ENCODE peak calls at places on chromosomes 6 and 20, in nine cellular contexts. P is cardiac fibroblast, R is stomach, D is GM12865, G is ELR, B is NB4, Z is M059J, K is LoVo, T is dorsolateral prefrontal cortex. M is an unnamed sample.

GRCh38 chr6:10441655-10442009 is 26.8 kb upstream of the TFAP2A start:
- DNase-seq in P (no peak), R (no peak), D (no peak), G (no peak), B (no peak), Z (no peak), K (no peak), T (no peak), M (no peak)

GRCh38 chr6:6696867-6697531 is 108.5 kb downstream of the LY86 start:
- DNase-seq in P (peak; percentile 70), R (peak; percentile 64), D (peak; percentile 71), G (peak; percentile 64), B (peak; percentile 95), Z (peak; percentile 54), K (peak; percentile 33), T (no peak), M (peak; percentile 85)

GRCh38 chr6:138421089-138421488 is 17.1 kb downstream of the HEBP2 start:
- DNase-seq in P (no peak), R (no peak), D (no peak), G (no peak), B (no peak), Z (no peak), K (no peak), T (no peak), M (no peak)

GRCh38 chr6:79048611-79049010 is 29.4 kb downstream of the PHIP start:
- DNase-seq in P (peak; percentile 52), R (no peak), D (no peak), G (peak; percentile 59), B (peak; percentile 47), Z (peak; percentile 37), K (peak; percentile 22), T (no peak), M (peak; percentile 34)

GRCh38 chr6:125316621-125317020 is 14.9 kb upstream of the HDDC2 start:
- DNase-seq in P (no peak), R (no peak), D (no peak), G (no peak), B (no peak), Z (no peak), K (no peak), T (peak; percentile 82), M (no peak)

GRCh38 chr6:11496152-11497060 is 41.1 kb upstream of the TMEM170B start:
- DNase-seq in P (peak; percentile 90), R (peak; percentile 55), D (peak; percentile 92), G (peak; percentile 86), B (peak; percentile 86), Z (peak; percentile 92), K (peak; percentile 76), T (no peak), M (peak; percentile 78)

GRCh38 chr6:119158057-119158848 is 79.8 kb upstream of the FAM184A start:
- DNase-seq in P (peak; percentile 91), R (no peak), D (no peak), G (no peak), B (no peak), Z (no peak), K (no peak), T (no peak), M (no peak)

GRCh38 chr6:165092881-165093595 is 216.4 kb downstream of the C6orf118 start:
- DNase-seq in P (no peak), R (no peak), D (no peak), G (no peak), B (no peak), Z (peak; percentile 81), K (peak; percentile 47), T (no peak), M (no peak)

GRCh38 chr6:144544266-144544830 is 259.2 kb downstream of the UTRN start:
- DNase-seq in P (no peak), R (no peak), D (peak; percentile 21), G (no peak), B (no peak), Z (no peak), K (no peak), T (no peak), M (no peak)

GRCh38 chr20:17629025-17629424 is 53.0 kb downstream of the RRBP1 start:
- DNase-seq in P (no peak), R (no peak), D (no peak), G (no peak), B (no peak), Z (no peak), K (no peak), T (no peak), M (no peak)

GRCh38 chr6:30556964-30557682 is at the start of gene PRR3:
- DNase-seq in P (peak; percentile 93), R (peak; percentile 74), D (peak; percentile 90), G (peak; percentile 91), B (peak; percentile 95), Z (peak; percentile 96), K (peak; percentile 75), T (peak; percentile 95), M (peak; percentile 74)

GRCh38 chr20:63163596-63164560 is 52.1 kb downstream of the YTHDF1 start:
- DNase-seq in P (no peak), R (no peak), D (no peak), G (no peak), B (no peak), Z (no peak), K (no peak), T (peak; percentile 83), M (no peak)

GRCh38 chr20:137668-138131 is 4.7 kb upstream of the DEFB126 start:
- DNase-seq in P (no peak), R (no peak), D (peak; percentile 13), G (peak; percentile 35), B (peak; percentile 44), Z (peak; percentile 24), K (no peak), T (no peak), M (no peak)

GRCh38 chr20:50221501-50222323 is 31.1 kb downstream of the CEBPB start:
- DNase-seq in P (peak; percentile 72), R (no peak), D (no peak), G (peak; percentile 90), B (peak; percentile 95), Z (peak; percentile 91), K (no peak), T (no peak), M (peak; percentile 50)

GRCh38 chr20:64065062-64065972 is 2.3 kb downstream of the TCEA2 start:
- DNase-seq in P (no peak), R (no peak), D (no peak), G (no peak), B (peak; percentile 61), Z (no peak), K (no peak), T (no peak), M (no peak)

GRCh38 chr20:32569380-32570305 is 15.5 kb downstream of the NOL4L start:
- DNase-seq in P (no peak), R (no peak), D (no peak), G (no peak), B (no peak), Z (peak; percentile 49), K (no peak), T (no peak), M (no peak)

GRCh38 chr6:68572525-68572924 is 62.6 kb upstream of the ADGRB3 start:
- DNase-seq in P (peak; percentile 32), R (no peak), D (peak; percentile 75), G (peak; percentile 27), B (peak; percentile 71), Z (peak; percentile 48), K (peak; percentile 54), T (no peak), M (peak; percentile 51)

GRCh38 chr6:161954077-161954476 is 680.2 kb upstream of the AGPAT4 start:
- DNase-seq in P (no peak), R (no peak), D (no peak), G (no peak), B (no peak), Z (no peak), K (no peak), T (no peak), M (no peak)

GRCh38 chr20:10408427-10408826 is 25.6 kb downstream of the MKKS start:
- DNase-seq in P (no peak), R (no peak), D (no peak), G (no peak), B (no peak), Z (no peak), K (no peak), T (no peak), M (no peak)

GRCh38 chr6:53795254-53795701 is 473 bp downstream of the LRRC1 start:
- DNase-seq in P (no peak), R (peak; percentile 34), D (no peak), G (peak; percentile 30), B (no peak), Z (peak; percentile 59), K (peak; percentile 16), T (no peak), M (peak; percentile 38)

GRCh38 chr6:170203212-170203611 is 87.7 kb downstream of the DLL1 start:
- DNase-seq in P (no peak), R (no peak), D (no peak), G (no peak), B (no peak), Z (peak; percentile 16), K (no peak), T (no peak), M (no peak)

GRCh38 chr6:32885698-32886286 is 31.8 kb downstream of the PSMB9 start:
- DNase-seq in P (peak; percentile 86), R (no peak), D (peak; percentile 86), G (peak; percentile 84), B (peak; percentile 82), Z (peak; percentile 82), K (peak; percentile 60), T (no peak), M (peak; percentile 79)

GRCh38 chr20:63525185-63525584 is 4.6 kb downstream of the PPDPF start:
- DNase-seq in P (no peak), R (no peak), D (peak; percentile 3), G (no peak), B (no peak), Z (no peak), K (no peak), T (no peak), M (no peak)

GRCh38 chr6:89411019-89411268 is 1.1 kb downstream of the RRAGD start:
- DNase-seq in P (no peak), R (peak; percentile 27), D (peak; percentile 30), G (no peak), B (peak; percentile 45), Z (no peak), K (peak; percentile 7), T (peak; percentile 60), M (no peak)

GRCh38 chr20:63230800-63231268 is 4.9 kb upstream of the BIRC7 start:
- DNase-seq in P (peak; percentile 81), R (peak; percentile 57), D (peak; percentile 21), G (peak; percentile 78), B (peak; percentile 41), Z (no peak), K (no peak), T (peak; percentile 72), M (peak; percentile 39)

GRCh38 chr20:51196991-51197651 is 174.2 kb upstream of the KCNG1 start:
- DNase-seq in P (no peak), R (no peak), D (no peak), G (no peak), B (no peak), Z (peak; percentile 56), K (no peak), T (no peak), M (no peak)

GRCh38 chr20:13325033-13325432 is 104.0 kb downstream of the ISM1 start:
- DNase-seq in P (peak; percentile 42), R (no peak), D (peak; percentile 36), G (peak; percentile 53), B (peak; percentile 47), Z (peak; percentile 59), K (no peak), T (no peak), M (peak; percentile 18)

GRCh38 chr6:23174781-23175361 is 605.5 kb downstream of the HDGFL1 start:
- DNase-seq in P (peak; percentile 71), R (no peak), D (no peak), G (peak; percentile 88), B (no peak), Z (peak; percentile 92), K (peak; percentile 15), T (no peak), M (peak; percentile 97)